ENCODE peak calls at places on chromosomes 4 and X, in five cellular contexts. One of them, this sample, is unnamed.

GRCh38 chr4:101604976-101605375 is 185.6 kb upstream of the BANK1 start:
- DNase-seq in sciatic nerve: no peak
- DNase-seq in NCI-H1092 treated with DMSO at 0.1 percent for 48 hours: no peak
- DNase-seq in NAMALWA: no peak
- DNase-seq in stimulated activated CD8-positive, alpha-beta memory T cell treated with anti-CD3 and anti-CD28 coated beads, Interleukin-4, amount 100 ng/mL, for 4 hours: no peak
- DNase-seq in this sample: no peak

GRCh38 chrX:151871244-151871643 is 41.4 kb upstream of the MAGEA4 start:
- DNase-seq in stimulated activated CD8-positive, alpha-beta memory T cell treated with anti-CD3 and anti-CD28 coated beads, Interleukin-4, amount 100 ng/mL, for 4 hours: no peak
- DNase-seq in NAMALWA: no peak
- DNase-seq in NCI-H1092 treated with DMSO at 0.1 percent for 48 hours: no peak
- DNase-seq in sciatic nerve: no peak
- DNase-seq in this sample: no peak

GRCh38 chr4:173211838-173212237 is 43.2 kb downstream of the GALNT7 start:
- DNase-seq in stimulated activated CD8-positive, alpha-beta memory T cell treated with anti-CD3 and anti-CD28 coated beads, Interleukin-4, amount 100 ng/mL, for 4 hours: no peak
- DNase-seq in sciatic nerve: no peak
- DNase-seq in NCI-H1092 treated with DMSO at 0.1 percent for 48 hours: no peak
- DNase-seq in NAMALWA: no peak
- DNase-seq in this sample: no peak

GRCh38 chr4:32562010-32562409 is 1841.8 kb downstream of the PCDH7 start:
- DNase-seq in stimulated activated CD8-positive, alpha-beta memory T cell treated with anti-CD3 and anti-CD28 coated beads, Interleukin-4, amount 100 ng/mL, for 4 hours: no peak
- DNase-seq in sciatic nerve: no peak
- DNase-seq in NCI-H1092 treated with DMSO at 0.1 percent for 48 hours: no peak
- DNase-seq in NAMALWA: no peak
- DNase-seq in this sample: no peak

GRCh38 chrX:1316527-1316926 is 20.1 kb upstream of the IL3RA start:
- DNase-seq in stimulated activated CD8-positive, alpha-beta memory T cell treated with anti-CD3 and anti-CD28 coated beads, Interleukin-4, amount 100 ng/mL, for 4 hours: no peak
- DNase-seq in sciatic nerve: peak; percentile 66
- DNase-seq in NAMALWA: no peak
- DNase-seq in NCI-H1092 treated with DMSO at 0.1 percent for 48 hours: no peak
- DNase-seq in this sample: no peak

GRCh38 chr4:77178560-77178959 is 21.6 kb downstream of the CCNG2 start:
- DNase-seq in sciatic nerve: no peak
- DNase-seq in NCI-H1092 treated with DMSO at 0.1 percent for 48 hours: no peak
- DNase-seq in stimulated activated CD8-positive, alpha-beta memory T cell treated with anti-CD3 and anti-CD28 coated beads, Interleukin-4, amount 100 ng/mL, for 4 hours: no peak
- DNase-seq in NAMALWA: no peak
- DNase-seq in this sample: no peak

GRCh38 chrX:57651169-57651919 is 28.7 kb downstream of the NLRP2B start:
- DNase-seq in NAMALWA: no peak
- DNase-seq in NCI-H1092 treated with DMSO at 0.1 percent for 48 hours: no peak
- DNase-seq in stimulated activated CD8-positive, alpha-beta memory T cell treated with anti-CD3 and anti-CD28 coated beads, Interleukin-4, amount 100 ng/mL, for 4 hours: no peak
- DNase-seq in sciatic nerve: no peak
- DNase-seq in this sample: no peak

GRCh38 chr4:3489451-3489962 is 26.4 kb downstream of the DOK7 start:
- DNase-seq in NCI-H1092 treated with DMSO at 0.1 percent for 48 hours: no peak
- DNase-seq in stimulated activated CD8-positive, alpha-beta memory T cell treated with anti-CD3 and anti-CD28 coated beads, Interleukin-4, amount 100 ng/mL, for 4 hours: no peak
- DNase-seq in sciatic nerve: no peak
- DNase-seq in NAMALWA: peak; percentile 48
- DNase-seq in this sample: no peak

GRCh38 chrX:103774070-103774642 is 2.5 kb upstream of the PLP1 start:
- DNase-seq in sciatic nerve: no peak
- DNase-seq in NCI-H1092 treated with DMSO at 0.1 percent for 48 hours: peak; percentile 20
- DNase-seq in NAMALWA: peak; percentile 3
- DNase-seq in stimulated activated CD8-positive, alpha-beta memory T cell treated with anti-CD3 and anti-CD28 coated beads, Interleukin-4, amount 100 ng/mL, for 4 hours: no peak
- DNase-seq in this sample: no peak

GRCh38 chr4:136012250-136012649 is 1520.0 kb downstream of the PCDH18 start:
- DNase-seq in sciatic nerve: no peak
- DNase-seq in stimulated activated CD8-positive, alpha-beta memory T cell treated with anti-CD3 and anti-CD28 coated beads, Interleukin-4, amount 100 ng/mL, for 4 hours: no peak
- DNase-seq in NAMALWA: no peak
- DNase-seq in NCI-H1092 treated with DMSO at 0.1 percent for 48 hours: no peak
- DNase-seq in this sample: no peak

GRCh38 chr4:96352051-96352517 is 512.2 kb downstream of the PDHA2 start:
- DNase-seq in sciatic nerve: no peak
- DNase-seq in NAMALWA: peak; percentile 51
- DNase-seq in NCI-H1092 treated with DMSO at 0.1 percent for 48 hours: peak; percentile 22
- DNase-seq in stimulated activated CD8-positive, alpha-beta memory T cell treated with anti-CD3 and anti-CD28 coated beads, Interleukin-4, amount 100 ng/mL, for 4 hours: no peak
- DNase-seq in this sample: no peak

GRCh38 chr4:73764513-73764912 is 24.1 kb downstream of the CXCL8 start:
- DNase-seq in NCI-H1092 treated with DMSO at 0.1 percent for 48 hours: no peak
- DNase-seq in NAMALWA: no peak
- DNase-seq in stimulated activated CD8-positive, alpha-beta memory T cell treated with anti-CD3 and anti-CD28 coated beads, Interleukin-4, amount 100 ng/mL, for 4 hours: no peak
- DNase-seq in sciatic nerve: no peak
- DNase-seq in this sample: no peak

GRCh38 chr4:2924765-2925301 is 38.4 kb downstream of the NOP14 start:
- DNase-seq in NAMALWA: no peak
- DNase-seq in NCI-H1092 treated with DMSO at 0.1 percent for 48 hours: no peak
- DNase-seq in sciatic nerve: no peak
- DNase-seq in stimulated activated CD8-positive, alpha-beta memory T cell treated with anti-CD3 and anti-CD28 coated beads, Interleukin-4, amount 100 ng/mL, for 4 hours: no peak
- DNase-seq in this sample: no peak

GRCh38 chr4:4820264-4820663 is 39.2 kb upstream of the MSX1 start:
- DNase-seq in NAMALWA: no peak
- DNase-seq in sciatic nerve: no peak
- DNase-seq in NCI-H1092 treated with DMSO at 0.1 percent for 48 hours: peak; percentile 13
- DNase-seq in stimulated activated CD8-positive, alpha-beta memory T cell treated with anti-CD3 and anti-CD28 coated beads, Interleukin-4, amount 100 ng/mL, for 4 hours: no peak
- DNase-seq in this sample: no peak

GRCh38 chr4:168836482-168836881 is 173.6 kb downstream of the CBR4 start:
- DNase-seq in stimulated activated CD8-positive, alpha-beta memory T cell treated with anti-CD3 and anti-CD28 coated beads, Interleukin-4, amount 100 ng/mL, for 4 hours: no peak
- DNase-seq in NAMALWA: no peak
- DNase-seq in sciatic nerve: no peak
- DNase-seq in NCI-H1092 treated with DMSO at 0.1 percent for 48 hours: no peak
- DNase-seq in this sample: no peak

GRCh38 chrX:39856472-39857121 is 241.2 kb downstream of the BCOR start:
- DNase-seq in stimulated activated CD8-positive, alpha-beta memory T cell treated with anti-CD3 and anti-CD28 coated beads, Interleukin-4, amount 100 ng/mL, for 4 hours: no peak
- DNase-seq in sciatic nerve: no peak
- DNase-seq in NCI-H1092 treated with DMSO at 0.1 percent for 48 hours: peak; percentile 31
- DNase-seq in NAMALWA: no peak
- DNase-seq in this sample: no peak

GRCh38 chr4:184884863-184885262 is 59.1 kb upstream of the ACSL1 start:
- DNase-seq in NCI-H1092 treated with DMSO at 0.1 percent for 48 hours: no peak
- DNase-seq in stimulated activated CD8-positive, alpha-beta memory T cell treated with anti-CD3 and anti-CD28 coated beads, Interleukin-4, amount 100 ng/mL, for 4 hours: no peak
- DNase-seq in NAMALWA: no peak
- DNase-seq in sciatic nerve: no peak
- DNase-seq in this sample: no peak

GRCh38 chr4:37890501-37891220 is at the start of gene TBC1D1:
- DNase-seq in stimulated activated CD8-positive, alpha-beta memory T cell treated with anti-CD3 and anti-CD28 coated beads, Interleukin-4, amount 100 ng/mL, for 4 hours: peak; percentile 9
- DNase-seq in NAMALWA: peak; percentile 44
- DNase-seq in NCI-H1092 treated with DMSO at 0.1 percent for 48 hours: peak; percentile 43
- DNase-seq in sciatic nerve: peak; percentile 70
- DNase-seq in this sample: peak; percentile 15

GRCh38 chr4:86744570-86744969 is 104.6 kb downstream of the SLC10A6 start:
- DNase-seq in NCI-H1092 treated with DMSO at 0.1 percent for 48 hours: no peak
- DNase-seq in NAMALWA: no peak
- DNase-seq in sciatic nerve: no peak
- DNase-seq in stimulated activated CD8-positive, alpha-beta memory T cell treated with anti-CD3 and anti-CD28 coated beads, Interleukin-4, amount 100 ng/mL, for 4 hours: no peak
- DNase-seq in this sample: no peak

GRCh38 chr4:2337896-2338295 is 76.0 kb upstream of the MXD4 start:
- DNase-seq in sciatic nerve: no peak
- DNase-seq in stimulated activated CD8-positive, alpha-beta memory T cell treated with anti-CD3 and anti-CD28 coated beads, Interleukin-4, amount 100 ng/mL, for 4 hours: no peak
- DNase-seq in NCI-H1092 treated with DMSO at 0.1 percent for 48 hours: no peak
- DNase-seq in NAMALWA: no peak
- DNase-seq in this sample: no peak

GRCh38 chr4:101762025-101762424 is 28.5 kb upstream of the BANK1 start:
- DNase-seq in sciatic nerve: no peak
- DNase-seq in NAMALWA: no peak
- DNase-seq in NCI-H1092 treated with DMSO at 0.1 percent for 48 hours: no peak
- DNase-seq in stimulated activated CD8-positive, alpha-beta memory T cell treated with anti-CD3 and anti-CD28 coated beads, Interleukin-4, amount 100 ng/mL, for 4 hours: no peak
- DNase-seq in this sample: no peak

GRCh38 chr4:141660880-141661279 is 24.5 kb downstream of the IL15 start:
- DNase-seq in NAMALWA: no peak
- DNase-seq in stimulated activated CD8-positive, alpha-beta memory T cell treated with anti-CD3 and anti-CD28 coated beads, Interleukin-4, amount 100 ng/mL, for 4 hours: no peak
- DNase-seq in NCI-H1092 treated with DMSO at 0.1 percent for 48 hours: no peak
- DNase-seq in sciatic nerve: no peak
- DNase-seq in this sample: no peak

GRCh38 chrX:153903238-153903980 is 1.1 kb upstream of the AVPR2 start:
- DNase-seq in NAMALWA: peak; percentile 30
- DNase-seq in sciatic nerve: peak; percentile 58
- DNase-seq in NCI-H1092 treated with DMSO at 0.1 percent for 48 hours: no peak
- DNase-seq in stimulated activated CD8-positive, alpha-beta memory T cell treated with anti-CD3 and anti-CD28 coated beads, Interleukin-4, amount 100 ng/mL, for 4 hours: no peak
- DNase-seq in this sample: no peak

GRCh38 chr4:80254114-80254513 is 12.3 kb upstream of the FGF5 start:
- DNase-seq in sciatic nerve: no peak
- DNase-seq in stimulated activated CD8-positive, alpha-beta memory T cell treated with anti-CD3 and anti-CD28 coated beads, Interleukin-4, amount 100 ng/mL, for 4 hours: no peak
- DNase-seq in NAMALWA: no peak
- DNase-seq in NCI-H1092 treated with DMSO at 0.1 percent for 48 hours: no peak
- DNase-seq in this sample: no peak

GRCh38 chrX:16185725-16186136 is 18.4 kb downstream of the MAGEB17 start:
- DNase-seq in NAMALWA: no peak
- DNase-seq in stimulated activated CD8-positive, alpha-beta memory T cell treated with anti-CD3 and anti-CD28 coated beads, Interleukin-4, amount 100 ng/mL, for 4 hours: no peak
- DNase-seq in NCI-H1092 treated with DMSO at 0.1 percent for 48 hours: peak; percentile 43
- DNase-seq in sciatic nerve: no peak
- DNase-seq in this sample: no peak

GRCh38 chr4:107839166-107839565 is 14.4 kb downstream of the SGMS2 start:
- DNase-seq in NAMALWA: no peak
- DNase-seq in sciatic nerve: no peak
- DNase-seq in stimulated activated CD8-positive, alpha-beta memory T cell treated with anti-CD3 and anti-CD28 coated beads, Interleukin-4, amount 100 ng/mL, for 4 hours: no peak
- DNase-seq in NCI-H1092 treated with DMSO at 0.1 percent for 48 hours: no peak
- DNase-seq in this sample: no peak

GRCh38 chr4:170079981-170080380 is 9.8 kb downstream of the AADAT start:
- DNase-seq in sciatic nerve: no peak
- DNase-seq in stimulated activated CD8-positive, alpha-beta memory T cell treated with anti-CD3 and anti-CD28 coated beads, Interleukin-4, amount 100 ng/mL, for 4 hours: no peak
- DNase-seq in NCI-H1092 treated with DMSO at 0.1 percent for 48 hours: no peak
- DNase-seq in NAMALWA: no peak
- DNase-seq in this sample: no peak

GRCh38 chrX:136967965-136968364 is 65.8 kb downstream of the GPR101 start:
- DNase-seq in stimulated activated CD8-positive, alpha-beta memory T cell treated with anti-CD3 and anti-CD28 coated beads, Interleukin-4, amount 100 ng/mL, for 4 hours: no peak
- DNase-seq in NAMALWA: no peak
- DNase-seq in sciatic nerve: no peak
- DNase-seq in NCI-H1092 treated with DMSO at 0.1 percent for 48 hours: no peak
- DNase-seq in this sample: no peak

GRCh38 chr4:88391703-88392102 is 13.1 kb downstream of the HERC6 start:
- DNase-seq in NCI-H1092 treated with DMSO at 0.1 percent for 48 hours: no peak
- DNase-seq in stimulated activated CD8-positive, alpha-beta memory T cell treated with anti-CD3 and anti-CD28 coated beads, Interleukin-4, amount 100 ng/mL, for 4 hours: no peak
- DNase-seq in sciatic nerve: no peak
- DNase-seq in NAMALWA: no peak
- DNase-seq in this sample: no peak

GRCh38 chr4:129167640-129168260 is 71.8 kb downstream of the C4orf33 start:
- DNase-seq in NAMALWA: no peak
- DNase-seq in sciatic nerve: no peak
- DNase-seq in stimulated activated CD8-positive, alpha-beta memory T cell treated with anti-CD3 and anti-CD28 coated beads, Interleukin-4, amount 100 ng/mL, for 4 hours: no peak
- DNase-seq in NCI-H1092 treated with DMSO at 0.1 percent for 48 hours: no peak
- DNase-seq in this sample: no peak

GRCh38 chr4:2961411-2962098 is 1.7 kb downstream of the NOP14 start:
- DNase-seq in stimulated activated CD8-positive, alpha-beta memory T cell treated with anti-CD3 and anti-CD28 coated beads, Interleukin-4, amount 100 ng/mL, for 4 hours: no peak
- DNase-seq in sciatic nerve: no peak
- DNase-seq in NAMALWA: peak; percentile 50
- DNase-seq in NCI-H1092 treated with DMSO at 0.1 percent for 48 hours: no peak
- DNase-seq in this sample: no peak